ENCODE peak calls at places on chromosomes 12 and 14, in ten cellular contexts. One of them, this sample, is unnamed.

GRCh38 chr12:62135553-62136200 is 124.5 kb upstream of the USP15 start:
- DNase-seq in AG09309: no peak
- DNase-seq in GM20000: no peak
- DNase-seq in brain microvascular endothelial cell: no peak
- DNase-seq in sigmoid colon: no peak
- DNase-seq in IMR-90: no peak
- DNase-seq in GM10248: no peak
- DNase-seq in Peyer's patch: no peak
- DNase-seq in A673: no peak
- DNase-seq in A549: no peak
- DNase-seq in this sample: no peak

GRCh38 chr12:104219908-104220404 is 4.4 kb downstream of the TXNRD1 start:
- DNase-seq in AG09309: peak; percentile 65
- DNase-seq in GM20000: no peak
- DNase-seq in brain microvascular endothelial cell: peak; percentile 82
- DNase-seq in sigmoid colon: no peak
- DNase-seq in IMR-90: peak; percentile 83
- DNase-seq in GM10248: no peak
- DNase-seq in Peyer's patch: no peak
- DNase-seq in A673: peak; percentile 87
- DNase-seq in A549: peak; percentile 93
- DNase-seq in this sample: no peak

GRCh38 chr14:80973918-80974317 is 18.5 kb downstream of the TSHR start:
- DNase-seq in AG09309: no peak
- DNase-seq in GM20000: no peak
- DNase-seq in brain microvascular endothelial cell: no peak
- DNase-seq in sigmoid colon: no peak
- DNase-seq in IMR-90: no peak
- DNase-seq in GM10248: no peak
- DNase-seq in Peyer's patch: no peak
- DNase-seq in A673: no peak
- DNase-seq in A549: no peak
- DNase-seq in this sample: peak; percentile 68

GRCh38 chr12:128929046-128929445 is 75.8 kb downstream of the GLT1D1 start:
- DNase-seq in AG09309: no peak
- DNase-seq in GM20000: no peak
- DNase-seq in brain microvascular endothelial cell: no peak
- DNase-seq in sigmoid colon: no peak
- DNase-seq in IMR-90: no peak
- DNase-seq in GM10248: no peak
- DNase-seq in Peyer's patch: no peak
- DNase-seq in A673: no peak
- DNase-seq in A549: no peak
- DNase-seq in this sample: no peak

GRCh38 chr14:74326369-74327152 is 21.7 kb upstream of the VRTN start:
- DNase-seq in AG09309: no peak
- DNase-seq in GM20000: no peak
- DNase-seq in brain microvascular endothelial cell: no peak
- DNase-seq in sigmoid colon: no peak
- DNase-seq in IMR-90: no peak
- DNase-seq in GM10248: no peak
- DNase-seq in Peyer's patch: no peak
- DNase-seq in A673: peak; percentile 43
- DNase-seq in A549: no peak
- DNase-seq in this sample: peak; percentile 18

GRCh38 chr12:3592856-3593625 is 102.0 kb downstream of the PRMT8 start:
- DNase-seq in AG09309: no peak
- DNase-seq in GM20000: no peak
- DNase-seq in brain microvascular endothelial cell: no peak
- DNase-seq in sigmoid colon: peak; percentile 29
- DNase-seq in IMR-90: no peak
- DNase-seq in GM10248: no peak
- DNase-seq in Peyer's patch: peak; percentile 26
- DNase-seq in A673: no peak
- DNase-seq in A549: no peak
- DNase-seq in this sample: no peak

GRCh38 chr12:99544457-99544856 is 103.1 kb upstream of the GARIN6 start:
- DNase-seq in AG09309: no peak
- DNase-seq in GM20000: no peak
- DNase-seq in brain microvascular endothelial cell: no peak
- DNase-seq in sigmoid colon: no peak
- DNase-seq in IMR-90: no peak
- DNase-seq in GM10248: no peak
- DNase-seq in Peyer's patch: no peak
- DNase-seq in A673: no peak
- DNase-seq in A549: no peak
- DNase-seq in this sample: no peak

GRCh38 chr14:60656755-60657608 is 7.7 kb upstream of the SIX1 start:
- DNase-seq in AG09309: no peak
- DNase-seq in GM20000: peak; percentile 89
- DNase-seq in brain microvascular endothelial cell: no peak
- DNase-seq in sigmoid colon: no peak
- DNase-seq in IMR-90: peak; percentile 73
- DNase-seq in GM10248: peak; percentile 83
- DNase-seq in Peyer's patch: peak; percentile 56
- DNase-seq in A673: peak; percentile 52
- DNase-seq in A549: peak; percentile 43
- DNase-seq in this sample: no peak

GRCh38 chr12:50734409-50735263 is 29.3 kb upstream of the ATF1 start:
- DNase-seq in AG09309: no peak
- DNase-seq in GM20000: peak; percentile 29
- DNase-seq in brain microvascular endothelial cell: no peak
- DNase-seq in sigmoid colon: no peak
- DNase-seq in IMR-90: peak; percentile 33
- DNase-seq in GM10248: peak; percentile 22
- DNase-seq in Peyer's patch: no peak
- DNase-seq in A673: peak; percentile 72
- DNase-seq in A549: peak; percentile 51
- DNase-seq in this sample: peak; percentile 23

GRCh38 chr12:56955631-56956256 is 1.7 kb downstream of the RDH16 start:
- DNase-seq in AG09309: no peak
- DNase-seq in GM20000: peak; percentile 7
- DNase-seq in brain microvascular endothelial cell: no peak
- DNase-seq in sigmoid colon: no peak
- DNase-seq in IMR-90: peak; percentile 22
- DNase-seq in GM10248: no peak
- DNase-seq in Peyer's patch: no peak
- DNase-seq in A673: no peak
- DNase-seq in A549: no peak
- DNase-seq in this sample: no peak

GRCh38 chr14:54440454-54440853 is 720 bp downstream of the CNIH1 start:
- DNase-seq in AG09309: no peak
- DNase-seq in GM20000: no peak
- DNase-seq in brain microvascular endothelial cell: no peak
- DNase-seq in sigmoid colon: no peak
- DNase-seq in IMR-90: peak; percentile 10
- DNase-seq in GM10248: no peak
- DNase-seq in Peyer's patch: no peak
- DNase-seq in A673: peak; percentile 10
- DNase-seq in A549: no peak
- DNase-seq in this sample: no peak

GRCh38 chr14:49679271-49679670 is 8.7 kb downstream of the POLE2 start:
- DNase-seq in AG09309: no peak
- DNase-seq in GM20000: no peak
- DNase-seq in brain microvascular endothelial cell: no peak
- DNase-seq in sigmoid colon: no peak
- DNase-seq in IMR-90: peak; percentile 30
- DNase-seq in GM10248: no peak
- DNase-seq in Peyer's patch: no peak
- DNase-seq in A673: no peak
- DNase-seq in A549: no peak
- DNase-seq in this sample: no peak

GRCh38 chr14:49673586-49673985 is 14.4 kb downstream of the POLE2 start:
- DNase-seq in AG09309: no peak
- DNase-seq in GM20000: no peak
- DNase-seq in brain microvascular endothelial cell: no peak
- DNase-seq in sigmoid colon: no peak
- DNase-seq in IMR-90: no peak
- DNase-seq in GM10248: no peak
- DNase-seq in Peyer's patch: no peak
- DNase-seq in A673: no peak
- DNase-seq in A549: no peak
- DNase-seq in this sample: no peak

DNA sequence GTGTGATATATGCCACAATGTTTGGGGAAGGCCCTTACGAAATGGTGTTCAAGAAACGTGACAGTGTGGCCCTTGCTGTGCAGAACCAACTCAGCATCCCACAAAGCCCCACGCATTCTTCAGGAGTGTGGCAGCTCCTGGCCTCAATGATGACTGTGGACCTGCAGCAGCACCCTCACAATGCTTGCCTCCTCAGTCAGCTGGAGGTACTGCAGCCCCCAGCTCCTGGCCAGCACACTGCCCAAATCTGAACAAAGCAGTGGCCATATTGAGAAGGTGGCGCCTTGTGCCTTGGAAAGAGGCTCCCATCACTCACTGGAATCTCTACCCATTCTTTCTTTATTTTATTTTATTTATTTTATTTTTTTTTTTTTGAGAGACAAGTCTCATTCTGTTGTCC is 10.4 kb downstream of the POLE2 start:
- DNase-seq in AG09309: no peak
- DNase-seq in GM20000: no peak
- DNase-seq in brain microvascular endothelial cell: no peak
- DNase-seq in sigmoid colon: no peak
- DNase-seq in IMR-90: no peak
- DNase-seq in GM10248: no peak
- DNase-seq in Peyer's patch: no peak
- DNase-seq in A673: no peak
- DNase-seq in A549: peak; percentile 33
- DNase-seq in this sample: no peak
- TF ChIP-seq CTCF in AG09309: peak; percentile 20
- TF ChIP-seq CTCF in GM20000: no peak
- TF ChIP-seq CTCF in brain microvascular endothelial cell: peak; percentile 38
- TF ChIP-seq CTCF in sigmoid colon: no peak
- TF ChIP-seq CTCF in IMR-90: no peak
- TF ChIP-seq CTCF in GM10248: no peak
- TF ChIP-seq CTCF in Peyer's patch: no peak
- TF ChIP-seq CTCF in A673: no peak
- TF ChIP-seq CTCF in A549: no peak
- TF ChIP-seq CTCF in this sample: peak; percentile 30

GRCh38 chr12:117528538-117528937 is 167.1 kb upstream of the NOS1 start:
- DNase-seq in AG09309: no peak
- DNase-seq in GM20000: no peak
- DNase-seq in brain microvascular endothelial cell: no peak
- DNase-seq in sigmoid colon: no peak
- DNase-seq in IMR-90: no peak
- DNase-seq in GM10248: no peak
- DNase-seq in Peyer's patch: no peak
- DNase-seq in A673: no peak
- DNase-seq in A549: no peak
- DNase-seq in this sample: no peak

GRCh38 chr12:117530796-117531195 is 169.4 kb upstream of the NOS1 start:
- DNase-seq in AG09309: no peak
- DNase-seq in GM20000: no peak
- DNase-seq in brain microvascular endothelial cell: no peak
- DNase-seq in sigmoid colon: no peak
- DNase-seq in IMR-90: no peak
- DNase-seq in GM10248: no peak
- DNase-seq in Peyer's patch: no peak
- DNase-seq in A673: no peak
- DNase-seq in A549: no peak
- DNase-seq in this sample: no peak

GRCh38 chr12:117538032-117538690 is 176.7 kb upstream of the NOS1 start:
- DNase-seq in AG09309: no peak
- DNase-seq in GM20000: no peak
- DNase-seq in brain microvascular endothelial cell: no peak
- DNase-seq in sigmoid colon: no peak
- DNase-seq in IMR-90: no peak
- DNase-seq in GM10248: no peak
- DNase-seq in Peyer's patch: no peak
- DNase-seq in A673: no peak
- DNase-seq in A549: no peak
- DNase-seq in this sample: no peak

GRCh38 chr12:117538926-117539325 is 177.5 kb upstream of the NOS1 start:
- DNase-seq in AG09309: no peak
- DNase-seq in GM20000: no peak
- DNase-seq in brain microvascular endothelial cell: no peak
- DNase-seq in sigmoid colon: no peak
- DNase-seq in IMR-90: no peak
- DNase-seq in GM10248: no peak
- DNase-seq in Peyer's patch: no peak
- DNase-seq in A673: no peak
- DNase-seq in A549: no peak
- DNase-seq in this sample: no peak

GRCh38 chr12:117533687-117534086 is 172.3 kb upstream of the NOS1 start:
- DNase-seq in AG09309: no peak
- DNase-seq in GM20000: no peak
- DNase-seq in brain microvascular endothelial cell: no peak
- DNase-seq in sigmoid colon: no peak
- DNase-seq in IMR-90: no peak
- DNase-seq in GM10248: no peak
- DNase-seq in Peyer's patch: peak; percentile 77
- DNase-seq in A673: no peak
- DNase-seq in A549: no peak
- DNase-seq in this sample: no peak
- TF ChIP-seq CTCF in AG09309: no peak
- TF ChIP-seq CTCF in GM20000: no peak
- TF ChIP-seq CTCF in brain microvascular endothelial cell: no peak
- TF ChIP-seq CTCF in sigmoid colon: no peak
- TF ChIP-seq CTCF in IMR-90: no peak
- TF ChIP-seq CTCF in GM10248: no peak
- TF ChIP-seq CTCF in Peyer's patch: no peak
- TF ChIP-seq CTCF in A673: no peak
- TF ChIP-seq CTCF in A549: no peak
- TF ChIP-seq CTCF in this sample: no peak

GRCh38 chr14:58641509-58641908 is 3.7 kb downstream of the DACT1 start:
- DNase-seq in AG09309: no peak
- DNase-seq in GM20000: no peak
- DNase-seq in brain microvascular endothelial cell: no peak
- DNase-seq in sigmoid colon: no peak
- DNase-seq in IMR-90: no peak
- DNase-seq in GM10248: no peak
- DNase-seq in Peyer's patch: no peak
- DNase-seq in A673: no peak
- DNase-seq in A549: no peak
- DNase-seq in this sample: no peak
- TF ChIP-seq CTCF in AG09309: peak; percentile 18
- TF ChIP-seq CTCF in GM20000: no peak
- TF ChIP-seq CTCF in brain microvascular endothelial cell: peak; percentile 52
- TF ChIP-seq CTCF in sigmoid colon: no peak
- TF ChIP-seq CTCF in IMR-90: peak; percentile 4
- TF ChIP-seq CTCF in GM10248: no peak
- TF ChIP-seq CTCF in Peyer's patch: no peak
- TF ChIP-seq CTCF in A673: peak; percentile 46
- TF ChIP-seq CTCF in A549: no peak
- TF ChIP-seq CTCF in this sample: no peak

DNA sequence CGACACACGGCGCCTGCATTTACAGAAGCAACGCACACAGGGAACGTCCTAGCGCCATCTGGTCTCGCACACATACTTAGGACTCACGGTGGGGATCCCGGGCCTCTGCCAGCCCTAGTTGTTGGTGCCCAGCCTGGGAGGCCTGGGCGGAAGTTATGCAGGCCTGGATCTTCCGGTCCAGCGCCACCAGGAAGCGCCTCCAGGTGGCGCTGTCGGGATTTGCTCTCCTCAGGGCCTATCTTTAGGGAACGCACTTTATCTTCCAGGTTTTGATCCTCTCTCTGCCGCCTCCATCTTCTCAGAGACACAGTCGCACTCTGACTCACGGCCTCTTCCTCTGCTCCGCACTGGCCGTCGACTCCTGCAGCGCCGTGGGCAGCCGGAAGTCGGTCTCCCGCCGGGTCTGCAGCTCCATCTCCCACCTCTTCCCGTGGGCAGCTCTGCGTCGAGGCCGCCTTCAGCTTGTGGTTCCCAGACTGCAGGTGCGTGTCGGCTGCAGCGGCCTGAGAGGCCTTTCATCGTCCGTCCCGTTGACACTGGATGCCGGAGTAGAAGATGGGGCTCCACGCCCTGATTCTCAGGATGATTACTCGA is 760.4 kb downstream of the TMEM121 start:
- DNase-seq in AG09309: no peak
- DNase-seq in GM20000: peak; percentile 66
- DNase-seq in brain microvascular endothelial cell: no peak
- DNase-seq in sigmoid colon: no peak
- DNase-seq in IMR-90: no peak
- DNase-seq in GM10248: peak; percentile 38
- DNase-seq in Peyer's patch: no peak
- DNase-seq in A673: peak; percentile 66
- DNase-seq in A549: no peak
- DNase-seq in this sample: no peak
- TF ChIP-seq CTCF in AG09309: no peak
- TF ChIP-seq CTCF in GM20000: peak; percentile 39
- TF ChIP-seq CTCF in brain microvascular endothelial cell: peak; percentile 11
- TF ChIP-seq CTCF in sigmoid colon: no peak
- TF ChIP-seq CTCF in IMR-90: no peak
- TF ChIP-seq CTCF in GM10248: peak; percentile 33
- TF ChIP-seq CTCF in Peyer's patch: no peak
- TF ChIP-seq CTCF in A673: peak; percentile 82
- TF ChIP-seq CTCF in A549: peak; percentile 7
- TF ChIP-seq CTCF in this sample: no peak